ENCODE peak calls at places on chromosomes 5 and 9, in nine cellular contexts. E, C, G, P, Z, W, V, I and F are unnamed samples.

GRCh38 chr5:178312900-178313299 is 80.3 kb upstream of the PHYKPL start:
- DNase-seq in P (no peak), E (no peak), W (no peak), C (no peak), I (no peak), G (no peak), Z (no peak), V (no peak), F (no peak)

GRCh38 chr9:20028192-20028848 is 239.5 kb upstream of the SLC24A2 start:
- DNase-seq in I (no peak), C (no peak), Z (no peak), P (no peak), E (no peak), G (no peak), V (no peak), W (no peak), F (no peak)

GRCh38 chr9:72898784-72899733 is 53.8 kb downstream of the ALDH1A1 start:
- DNase-seq in C (no peak), I (no peak), G (no peak), P (no peak), V (no peak), E (no peak), Z (no peak), W (no peak), F (no peak)

GRCh38 chr5:151664694-151665583 is 21.8 kb downstream of the SPARC start:
- DNase-seq in G (no peak), V (no peak), W (no peak), I (no peak), Z (no peak), E (peak), P (no peak), C (no peak), F (no peak)

GRCh38 chr5:989961-990530 is 18.6 kb upstream of the NKD2 start:
- DNase-seq in E (no peak), G (peak), W (peak), V (peak), C (no peak), Z (peak), I (no peak), P (peak), F (no peak)

GRCh38 chr9:91443321-91443993 is 19.8 kb upstream of the NFIL3 start:
- DNase-seq in Z (no peak), V (no peak), G (no peak), E (no peak), W (no peak), P (no peak), I (no peak), C (no peak), F (no peak)

GRCh38 chr9:136089697-136090045 is 5.4 kb downstream of the NACC2 start:
- DNase-seq in C (no peak), V (no peak), I (peak), W (no peak), E (peak), P (peak), Z (peak), G (no peak), F (no peak)

GRCh38 chr9:28394774-28395173 is 821.5 kb upstream of the C9orf72 start:
- DNase-seq in E (no peak), W (no peak), G (no peak), I (no peak), Z (peak), V (no peak), P (no peak), C (no peak), F (no peak)

GRCh38 chr5:83925321-83925877 is 204.7 kb upstream of the HAPLN1 start:
- DNase-seq in G (no peak), V (no peak), P (peak), C (peak), W (no peak), I (no peak), E (peak), Z (no peak), F (no peak)

GRCh38 chr9:137748741-137749140 is 128.8 kb upstream of the CACNA1B start:
- DNase-seq in C (no peak), Z (no peak), V (no peak), G (no peak), E (no peak), P (no peak), W (no peak), I (no peak), F (no peak)

GRCh38 chr9:115250646-115251045 is 132.7 kb upstream of the TNC start:
- DNase-seq in G (no peak), P (peak), C (no peak), V (peak), E (peak), I (no peak), Z (no peak), W (peak), F (no peak)

DNA sequence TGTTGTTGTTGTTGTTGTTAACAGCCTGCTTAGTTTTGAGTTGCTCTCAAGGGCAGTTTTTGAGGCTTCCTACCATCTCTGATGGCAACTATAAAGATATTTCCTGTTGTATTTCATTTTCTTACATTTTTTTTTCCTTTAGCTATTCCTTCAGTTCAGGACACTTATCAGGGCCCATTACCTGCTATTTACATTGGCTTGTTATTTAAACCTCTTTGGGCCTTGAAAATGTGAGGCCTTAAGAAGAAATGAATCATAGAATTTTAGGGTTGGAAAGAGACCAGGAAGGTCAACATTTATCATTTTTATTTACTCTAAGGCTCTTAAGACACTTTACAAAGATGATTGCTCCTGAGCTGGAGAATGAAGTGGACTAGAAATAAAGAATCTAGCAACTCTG is 335.2 kb downstream of the DTWD2 start:
- DNase-seq in P (no peak), W (no peak), C (no peak), G (no peak), E (no peak), V (no peak), Z (no peak), I (no peak), F (no peak)
- H2AFZ ChIP-seq in P (no peak), W (peak), C (no peak), G (no peak), E (no peak), V (peak), Z (no peak), I (no peak), F (no peak)

GRCh38 chr5:135241536-135241935 is 157.5 kb downstream of the MACROH2A1 start:
- DNase-seq in Z (no peak), C (no peak), G (no peak), E (no peak), P (no peak), I (no peak), W (no peak), V (no peak), F (no peak)

GRCh38 chr5:135240781-135241360 is 158.2 kb downstream of the MACROH2A1 start:
- DNase-seq in G (no peak), E (no peak), V (no peak), I (no peak), P (no peak), Z (no peak), C (no peak), W (no peak), F (no peak)

GRCh38 chr5:135242021-135242480 is 157.0 kb downstream of the MACROH2A1 start:
- DNase-seq in E (peak), C (no peak), Z (no peak), G (no peak), I (no peak), W (no peak), V (no peak), P (peak), F (no peak)

GRCh38 chr5:135243194-135244191 is 155.5 kb downstream of the MACROH2A1 start:
- DNase-seq in V (no peak), G (no peak), E (no peak), I (no peak), C (no peak), W (peak), P (no peak), Z (peak), F (no peak)

GRCh38 chr5:135242496-135243193 is 156.4 kb downstream of the MACROH2A1 start:
- DNase-seq in I (no peak), C (no peak), V (no peak), P (no peak), G (no peak), W (no peak), Z (no peak), E (peak), F (no peak)
- H3K4me2 ChIP-seq in I (no peak), C (no peak), V (no peak), P (no peak), G (no peak), W (no peak), Z (peak), E (peak), F (no peak)

DNA sequence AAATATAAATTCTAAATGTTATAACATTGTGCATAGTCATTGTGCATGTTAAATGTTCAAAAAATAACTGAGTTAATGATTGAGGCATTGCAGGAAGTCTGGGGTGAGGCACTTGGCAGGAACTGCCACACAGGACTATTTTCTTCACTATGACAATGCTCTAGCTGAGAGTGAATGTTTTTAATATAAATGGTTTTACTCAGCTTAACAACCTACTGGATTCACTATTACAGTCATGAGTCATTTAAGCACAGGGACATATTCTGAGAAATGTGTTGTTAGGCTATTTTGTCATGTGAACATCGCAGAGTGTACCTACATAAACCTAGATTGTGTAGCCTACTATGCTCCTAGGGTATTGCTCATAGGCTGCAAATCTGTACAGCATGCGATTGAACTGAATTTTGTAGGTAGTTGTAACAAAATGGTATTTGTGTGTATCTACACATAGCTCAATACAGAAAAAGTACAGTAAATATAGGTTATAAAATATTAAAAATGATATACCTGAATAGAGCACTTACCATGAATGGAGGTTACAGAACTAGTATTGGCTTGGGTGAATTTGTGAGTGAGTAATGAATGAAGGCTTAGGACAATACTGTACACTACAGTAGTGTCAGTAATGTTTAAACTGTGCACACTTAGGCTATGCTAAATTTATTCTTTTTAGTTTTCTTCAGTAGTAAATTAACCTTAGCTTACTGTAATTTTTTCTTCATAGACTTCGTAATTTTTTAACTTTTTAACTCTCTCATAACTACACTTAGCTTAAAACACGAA is 346.1 kb upstream of the PTGER4 start:
- DNase-seq in V (no peak), C (no peak), I (no peak), G (no peak), Z (no peak), P (peak), W (no peak), E (peak), F (no peak)
- TF ChIP-seq EZH2phosphoT487 in V (no peak), C (no peak), I (no peak), G (no peak), Z (no peak), P (no peak), W (no peak), E (no peak), F (no peak)

GRCh38 chr5:37816883-37817282 is 23.0 kb downstream of the GDNF start:
- DNase-seq in P (no peak), Z (no peak), I (no peak), C (no peak), E (peak), V (no peak), W (no peak), G (peak), F (no peak)
- H2AFZ ChIP-seq in P (no peak), Z (no peak), I (no peak), C (no peak), E (no peak), V (no peak), W (no peak), G (no peak), F (no peak)

GRCh38 chr5:68518286-68518685 is 302.7 kb downstream of the PIK3R1 start:
- DNase-seq in E (no peak), G (no peak), P (no peak), C (no peak), W (no peak), V (no peak), Z (no peak), I (no peak), F (no peak)

GRCh38 chr5:68522863-68523262 is 307.3 kb downstream of the PIK3R1 start:
- DNase-seq in G (no peak), E (peak), P (no peak), I (no peak), C (no peak), W (peak), Z (no peak), V (no peak), F (no peak)

GRCh38 chr5:68515514-68515913 is 300.0 kb downstream of the PIK3R1 start:
- DNase-seq in I (no peak), E (no peak), G (no peak), Z (no peak), W (no peak), P (no peak), V (peak), C (no peak), F (no peak)

DNA sequence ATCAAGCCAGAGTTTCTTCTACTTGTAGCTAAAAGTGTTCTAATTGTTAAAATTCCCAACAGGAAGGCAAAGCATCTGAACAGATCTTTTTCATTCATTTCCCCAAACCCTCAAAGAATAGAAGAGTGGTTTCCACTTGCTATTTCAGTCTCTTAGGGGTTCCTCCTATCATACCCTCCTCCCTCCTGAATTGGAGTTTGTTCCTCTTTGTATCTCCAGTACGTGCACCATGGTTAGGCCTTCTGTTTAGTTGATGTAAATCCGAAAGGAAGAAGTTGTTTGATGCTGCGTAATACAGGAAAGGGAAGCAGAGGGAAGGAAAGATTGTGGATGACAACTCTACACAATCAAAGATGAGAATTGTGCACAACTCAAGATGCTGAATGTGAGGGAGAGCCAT is 303.6 kb downstream of the PIK3R1 start:
- DNase-seq in E (no peak), Z (no peak), P (no peak), W (no peak), G (no peak), C (no peak), I (no peak), V (no peak), F (no peak)
- H3K4me2 ChIP-seq in E (no peak), Z (no peak), P (no peak), W (no peak), G (no peak), C (no peak), I (no peak), V (no peak), F (no peak)